ENCODE peak calls at places on chromosomes 4 and X, in five cellular contexts. One of them, this sample, is unnamed.
A peak's percentile ranks its signal among the peaks of the same experiment; 100 is the strongest.

GRCh38 chr4:186587416-186588018 is 32.1 kb upstream of the MTNR1A start:
- DNase-seq in fibroblast of lung: peak; percentile 41
- DNase-seq in heart left ventricle: peak; percentile 41
- DNase-seq in pancreas: peak; percentile 71
- DNase-seq in CD8-positive, alpha-beta memory T cell: peak; percentile 61
- DNase-seq in this sample: peak; percentile 68

GRCh38 chrX:53074987-53075386 is 7.2 kb upstream of the TSPYL2 start:
- DNase-seq in fibroblast of lung: no peak
- DNase-seq in heart left ventricle: no peak
- DNase-seq in pancreas: no peak
- DNase-seq in CD8-positive, alpha-beta memory T cell: no peak
- DNase-seq in this sample: no peak

GRCh38 chrX:103503163-103503852 is 16.0 kb downstream of the RAB40A start:
- DNase-seq in fibroblast of lung: peak; percentile 27
- DNase-seq in heart left ventricle: no peak
- DNase-seq in pancreas: no peak
- DNase-seq in CD8-positive, alpha-beta memory T cell: no peak
- DNase-seq in this sample: no peak

GRCh38 chrX:39613997-39614679 is 483.6 kb downstream of the BCOR start:
- DNase-seq in fibroblast of lung: no peak
- DNase-seq in heart left ventricle: no peak
- DNase-seq in pancreas: no peak
- DNase-seq in CD8-positive, alpha-beta memory T cell: no peak
- DNase-seq in this sample: peak; percentile 64

GRCh38 chrX:21985332-21985777 is 44.8 kb downstream of the SMS start:
- DNase-seq in fibroblast of lung: peak; percentile 66
- DNase-seq in heart left ventricle: peak; percentile 26
- DNase-seq in pancreas: peak; percentile 80
- DNase-seq in CD8-positive, alpha-beta memory T cell: peak; percentile 64
- DNase-seq in this sample: no peak

GRCh38 chr4:140078366-140078765 is 75.6 kb downstream of the MAML3 start:
- DNase-seq in fibroblast of lung: peak; percentile 69
- DNase-seq in heart left ventricle: peak; percentile 63
- DNase-seq in pancreas: no peak
- DNase-seq in CD8-positive, alpha-beta memory T cell: no peak
- DNase-seq in this sample: no peak

GRCh38 chr4:97349468-97350186 is 793.6 kb downstream of the STPG2 start:
- DNase-seq in fibroblast of lung: no peak
- DNase-seq in heart left ventricle: no peak
- DNase-seq in pancreas: no peak
- DNase-seq in CD8-positive, alpha-beta memory T cell: no peak
- DNase-seq in this sample: no peak

GRCh38 chr4:176238157-176238608 is 30.8 kb downstream of the ASB5 start:
- DNase-seq in fibroblast of lung: peak; percentile 87
- DNase-seq in heart left ventricle: no peak
- DNase-seq in pancreas: no peak
- DNase-seq in CD8-positive, alpha-beta memory T cell: no peak
- DNase-seq in this sample: no peak

GRCh38 chrX:153724252-153725038 is at the start of the genes ABCD1 and BCAP31:
- DNase-seq in fibroblast of lung: peak; percentile 77
- DNase-seq in heart left ventricle: peak; percentile 90
- DNase-seq in pancreas: peak; percentile 89
- DNase-seq in CD8-positive, alpha-beta memory T cell: peak; percentile 91
- DNase-seq in this sample: peak; percentile 90

GRCh38 chr4:165592386-165592785 is 213.6 kb downstream of the CPE start:
- DNase-seq in fibroblast of lung: peak; percentile 88
- DNase-seq in heart left ventricle: no peak
- DNase-seq in pancreas: no peak
- DNase-seq in CD8-positive, alpha-beta memory T cell: no peak
- DNase-seq in this sample: no peak

GRCh38 chrX:65587616-65588526 is 53.3 kb upstream of the LAS1L start:
- DNase-seq in fibroblast of lung: peak; percentile 43
- DNase-seq in heart left ventricle: peak; percentile 65
- DNase-seq in pancreas: peak; percentile 29
- DNase-seq in CD8-positive, alpha-beta memory T cell: no peak
- DNase-seq in this sample: peak; percentile 75

GRCh38 chrX:129493643-129494042 is 29.6 kb downstream of the SMARCA1 start:
- DNase-seq in fibroblast of lung: peak; percentile 67
- DNase-seq in heart left ventricle: no peak
- DNase-seq in pancreas: no peak
- DNase-seq in CD8-positive, alpha-beta memory T cell: no peak
- DNase-seq in this sample: no peak

GRCh38 chr4:106659386-106659785 is 290.8 kb upstream of the GIMD1 start:
- DNase-seq in fibroblast of lung: no peak
- DNase-seq in heart left ventricle: no peak
- DNase-seq in pancreas: no peak
- DNase-seq in CD8-positive, alpha-beta memory T cell: no peak
- DNase-seq in this sample: no peak

GRCh38 chr4:88104902-88105610 is 53.4 kb downstream of the ABCG2 start:
- DNase-seq in fibroblast of lung: peak; percentile 80
- DNase-seq in heart left ventricle: no peak
- DNase-seq in pancreas: no peak
- DNase-seq in CD8-positive, alpha-beta memory T cell: no peak
- DNase-seq in this sample: no peak

GRCh38 chr4:95190751-95191436 is 357.9 kb downstream of the UNC5C start:
- DNase-seq in fibroblast of lung: peak; percentile 20
- DNase-seq in heart left ventricle: no peak
- DNase-seq in pancreas: no peak
- DNase-seq in CD8-positive, alpha-beta memory T cell: no peak
- DNase-seq in this sample: no peak

GRCh38 chrX:154534526-154535322 is 11.9 kb downstream of the G6PD start:
- DNase-seq in fibroblast of lung: peak; percentile 70
- DNase-seq in heart left ventricle: peak; percentile 86
- DNase-seq in pancreas: peak; percentile 93
- DNase-seq in CD8-positive, alpha-beta memory T cell: peak; percentile 91
- DNase-seq in this sample: peak; percentile 92

GRCh38 chr4:44869222-44869882 is 143.0 kb upstream of the GNPDA2 start:
- DNase-seq in fibroblast of lung: no peak
- DNase-seq in heart left ventricle: no peak
- DNase-seq in pancreas: no peak
- DNase-seq in CD8-positive, alpha-beta memory T cell: no peak
- DNase-seq in this sample: no peak

GRCh38 chr4:121594796-121595526 is 101.8 kb downstream of the ANXA5 start:
- DNase-seq in fibroblast of lung: peak; percentile 55
- DNase-seq in heart left ventricle: peak; percentile 53
- DNase-seq in pancreas: peak; percentile 9
- DNase-seq in CD8-positive, alpha-beta memory T cell: no peak
- DNase-seq in this sample: no peak

GRCh38 chr4:8248091-8248490 is 21.5 kb upstream of the HTRA3 start:
- DNase-seq in fibroblast of lung: no peak
- DNase-seq in heart left ventricle: no peak
- DNase-seq in pancreas: no peak
- DNase-seq in CD8-positive, alpha-beta memory T cell: no peak
- DNase-seq in this sample: no peak

GRCh38 chrX:134929813-134930212 is 61.0 kb upstream of the SMIM10 start:
- DNase-seq in fibroblast of lung: no peak
- DNase-seq in heart left ventricle: no peak
- DNase-seq in pancreas: no peak
- DNase-seq in CD8-positive, alpha-beta memory T cell: no peak
- DNase-seq in this sample: no peak

GRCh38 chr4:150119492-150119891 is 41.2 kb downstream of the DCLK2 start:
- DNase-seq in fibroblast of lung: peak; percentile 64
- DNase-seq in heart left ventricle: no peak
- DNase-seq in pancreas: no peak
- DNase-seq in CD8-positive, alpha-beta memory T cell: no peak
- DNase-seq in this sample: no peak

GRCh38 chr4:158578476-158578875 is 56.8 kb downstream of the RXFP1 start:
- DNase-seq in fibroblast of lung: peak; percentile 30
- DNase-seq in heart left ventricle: no peak
- DNase-seq in pancreas: no peak
- DNase-seq in CD8-positive, alpha-beta memory T cell: no peak
- DNase-seq in this sample: no peak

GRCh38 chr4:152862608-152863007 is 73.5 kb upstream of the FHDC1 start:
- DNase-seq in fibroblast of lung: no peak
- DNase-seq in heart left ventricle: no peak
- DNase-seq in pancreas: no peak
- DNase-seq in CD8-positive, alpha-beta memory T cell: no peak
- DNase-seq in this sample: no peak

GRCh38 chr4:108620933-108621905 is 843 bp downstream of the RPL34 start:
- DNase-seq in fibroblast of lung: peak; percentile 43
- DNase-seq in heart left ventricle: no peak
- DNase-seq in pancreas: no peak
- DNase-seq in CD8-positive, alpha-beta memory T cell: no peak
- DNase-seq in this sample: no peak

GRCh38 chr4:86717651-86718050 is 123.5 kb downstream of the PTPN13 start:
- DNase-seq in fibroblast of lung: no peak
- DNase-seq in heart left ventricle: no peak
- DNase-seq in pancreas: no peak
- DNase-seq in CD8-positive, alpha-beta memory T cell: no peak
- DNase-seq in this sample: no peak

GRCh38 chr4:40916880-40917279 is 167.1 kb downstream of the NSUN7 start:
- DNase-seq in fibroblast of lung: no peak
- DNase-seq in heart left ventricle: no peak
- DNase-seq in pancreas: peak; percentile 59
- DNase-seq in CD8-positive, alpha-beta memory T cell: no peak
- DNase-seq in this sample: peak; percentile 67

GRCh38 chrX:109842611-109843010 is 109.6 kb upstream of the ACSL4 start:
- DNase-seq in fibroblast of lung: no peak
- DNase-seq in heart left ventricle: no peak
- DNase-seq in pancreas: no peak
- DNase-seq in CD8-positive, alpha-beta memory T cell: no peak
- DNase-seq in this sample: no peak

GRCh38 chr4:124846306-124846705 is 133.8 kb upstream of the ANKRD50 start:
- DNase-seq in fibroblast of lung: no peak
- DNase-seq in heart left ventricle: no peak
- DNase-seq in pancreas: no peak
- DNase-seq in CD8-positive, alpha-beta memory T cell: no peak
- DNase-seq in this sample: no peak

DNA sequence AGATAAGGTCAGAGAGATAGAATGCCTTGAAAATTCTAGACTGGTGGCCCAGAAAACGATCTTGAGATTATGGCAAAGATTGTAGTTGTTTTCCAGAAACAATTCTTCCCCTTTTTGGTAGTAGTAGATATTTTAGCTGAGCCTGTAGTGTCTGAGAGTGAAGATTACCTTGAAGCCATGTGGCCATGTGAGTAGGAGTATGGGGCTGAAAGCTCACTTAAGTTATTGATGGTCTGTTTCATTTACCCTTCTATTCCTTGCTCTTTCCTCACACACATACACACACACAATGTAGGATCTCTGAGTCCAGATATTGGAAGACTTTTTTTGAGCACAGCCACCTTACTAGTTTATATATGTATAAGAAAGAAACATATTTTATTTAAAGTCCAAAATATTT is 941.6 kb upstream of the GRID2 start:
- DNase-seq in fibroblast of lung: no peak
- DNase-seq in heart left ventricle: no peak
- DNase-seq in pancreas: no peak
- DNase-seq in CD8-positive, alpha-beta memory T cell: no peak
- DNase-seq in this sample: no peak
- H3K4me3 ChIP-seq in fibroblast of lung: no peak overlapping the region
- H3K4me3 ChIP-seq in heart left ventricle: no peak overlapping the region
- H3K4me3 ChIP-seq in pancreas: no peak overlapping the region
- H3K4me3 ChIP-seq in CD8-positive, alpha-beta memory T cell: no peak overlapping the region
- H3K4me3 ChIP-seq in this sample: no peak overlapping the region

GRCh38 chr4:123409301-123409700 is 12.7 kb downstream of the SPRY1 start:
- DNase-seq in fibroblast of lung: no peak
- DNase-seq in heart left ventricle: no peak
- DNase-seq in pancreas: no peak
- DNase-seq in CD8-positive, alpha-beta memory T cell: no peak
- DNase-seq in this sample: no peak
- H3K4me1 ChIP-seq in fibroblast of lung: peaks cover 7% of the 10 kb centered on the region
- H3K4me1 ChIP-seq in heart left ventricle: peaks cover 33% of the 10 kb centered on the region
- H3K4me1 ChIP-seq in pancreas: no peaks in the 10 kb centered on the region
- H3K4me1 ChIP-seq in CD8-positive, alpha-beta memory T cell: no peaks in the 10 kb centered on the region
- H3K4me1 ChIP-seq in this sample: peaks cover 15% of the 10 kb centered on the region

GRCh38 chr4:14679906-14680305 is 322.4 kb upstream of the CPEB2 start:
- DNase-seq in fibroblast of lung: no peak
- DNase-seq in heart left ventricle: no peak
- DNase-seq in pancreas: no peak
- DNase-seq in CD8-positive, alpha-beta memory T cell: no peak
- DNase-seq in this sample: no peak

DNA sequence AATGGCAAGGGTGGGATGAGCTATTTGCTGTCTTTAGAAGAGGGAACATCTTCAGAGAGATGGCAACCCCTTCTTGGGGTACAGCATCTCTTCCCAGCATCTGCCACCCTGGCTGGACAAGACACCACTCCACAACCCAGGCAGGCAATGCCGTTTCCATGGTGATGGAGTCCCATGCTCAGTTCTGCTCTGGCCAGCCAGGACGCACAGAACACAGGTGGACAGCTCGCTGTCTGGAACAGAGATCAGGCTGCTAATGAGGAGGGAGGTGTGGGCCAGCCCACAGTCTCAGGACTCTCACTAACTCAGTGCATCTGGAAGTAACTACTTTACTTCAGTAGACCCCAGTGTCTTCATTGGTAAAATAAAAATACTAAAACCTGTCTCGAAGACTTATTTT is 321.0 kb upstream of the CPEB2 start:
- DNase-seq in fibroblast of lung: no peak
- DNase-seq in heart left ventricle: no peak
- DNase-seq in pancreas: no peak
- DNase-seq in CD8-positive, alpha-beta memory T cell: no peak
- DNase-seq in this sample: no peak
- H3K9me3 ChIP-seq in fibroblast of lung: no peaks in the 10 kb centered on the region
- H3K9me3 ChIP-seq in heart left ventricle: no peaks in the 10 kb centered on the region
- H3K9me3 ChIP-seq in pancreas: no peaks in the 10 kb centered on the region
- H3K9me3 ChIP-seq in CD8-positive, alpha-beta memory T cell: no peaks in the 10 kb centered on the region
- H3K9me3 ChIP-seq in this sample: no peaks in the 10 kb centered on the region

GRCh38 chrX:133414399-133415275 is 652 bp downstream of the GPC4 start:
- DNase-seq in fibroblast of lung: peak; percentile 28
- DNase-seq in heart left ventricle: peak; percentile 8
- DNase-seq in pancreas: no peak
- DNase-seq in CD8-positive, alpha-beta memory T cell: no peak
- DNase-seq in this sample: peak; percentile 49

GRCh38 chrX:133412246-133412645 is 3.0 kb downstream of the GPC4 start:
- DNase-seq in fibroblast of lung: peak; percentile 80
- DNase-seq in heart left ventricle: no peak
- DNase-seq in pancreas: no peak
- DNase-seq in CD8-positive, alpha-beta memory T cell: no peak
- DNase-seq in this sample: no peak

GRCh38 chrX:133415276-133416105 is at the start of gene GPC4:
- DNase-seq in fibroblast of lung: peak; percentile 65
- DNase-seq in heart left ventricle: peak; percentile 59
- DNase-seq in pancreas: peak; percentile 85
- DNase-seq in CD8-positive, alpha-beta memory T cell: no peak
- DNase-seq in this sample: peak; percentile 80

GRCh38 chrX:133412665-133413064 is 2.6 kb downstream of the GPC4 start:
- DNase-seq in fibroblast of lung: no peak
- DNase-seq in heart left ventricle: no peak
- DNase-seq in pancreas: no peak
- DNase-seq in CD8-positive, alpha-beta memory T cell: no peak
- DNase-seq in this sample: no peak

DNA sequence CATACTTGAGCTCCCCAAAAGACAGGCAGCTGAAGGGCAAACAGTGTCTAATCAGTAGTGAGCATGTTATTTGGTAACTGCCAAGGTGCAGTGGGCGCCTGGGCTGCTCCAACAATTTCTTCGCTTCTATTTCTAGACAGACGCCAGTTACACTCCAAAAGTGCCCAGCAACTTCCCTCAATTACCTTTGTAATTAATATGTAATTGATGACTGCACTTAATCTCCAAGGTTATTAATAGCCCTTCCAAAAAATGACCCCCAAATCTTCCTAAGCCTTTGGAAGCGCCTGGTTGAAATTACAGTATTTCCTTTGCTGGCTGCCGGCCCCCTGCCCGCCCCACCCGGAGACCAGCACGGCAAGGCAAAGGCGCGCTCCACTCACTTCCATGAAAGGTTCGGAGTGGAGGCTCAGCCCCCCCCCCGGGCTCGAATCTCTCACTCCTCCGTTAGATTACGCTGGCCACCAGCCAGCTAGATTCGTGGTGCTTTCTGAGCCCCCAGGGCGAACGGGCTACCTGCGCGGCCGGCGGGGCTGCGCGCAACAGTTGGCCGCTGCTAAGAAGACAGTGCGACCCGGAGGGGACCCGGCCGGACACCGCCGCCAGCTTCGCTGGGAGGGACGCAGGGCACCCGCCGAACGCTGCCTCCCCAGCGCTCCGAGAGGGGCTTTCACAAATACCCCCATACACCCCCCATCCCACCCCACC is 1.9 kb downstream of the GPC4 start:
- DNase-seq in fibroblast of lung: no peak
- DNase-seq in heart left ventricle: no peak
- DNase-seq in pancreas: peak; percentile 18
- DNase-seq in CD8-positive, alpha-beta memory T cell: no peak
- DNase-seq in this sample: no peak
- H3K4me3 ChIP-seq in fibroblast of lung: no peak overlapping the region
- H3K4me3 ChIP-seq in heart left ventricle: peak overlapping the region; percentile 22
- H3K4me3 ChIP-seq in pancreas: peak overlapping the region; percentile 59
- H3K4me3 ChIP-seq in CD8-positive, alpha-beta memory T cell: no peak overlapping the region
- H3K4me3 ChIP-seq in this sample: peak overlapping the region; percentile 62

This sample was measured in lower lobe of right lung.